ENCODE peak calls at places on chromosome X, in nine cellular contexts. P is stimulated activated naive CD4-positive, alpha-beta T cell; J is progenitor cell of endocrine pancreas; T is MV-4-11; L is germinal center; Y is AG09319; X is fibroblast of the conjunctiva; O is NCI-H2171 treated with DMSO at 0.1 percent for 48 hours; S is activated T-cell treated with anti-CD3 and anti-CD28 coated beads for 48 hours. I is an unnamed sample.

GRCh38 chrX:119753001-119753400 is 5.4 kb upstream of the SOWAHD start:
- DNase-seq in T (no peak), P (no peak), Y (no peak), S (no peak), O (no peak), L (no peak), X (no peak), J (no peak), I (no peak)

GRCh38 chrX:56882581-56882980 is 112.8 kb downstream of the SPIN3 start:
- DNase-seq in J (no peak), T (no peak), S (no peak), X (no peak), P (no peak), L (no peak), O (no peak), Y (no peak), I (no peak)

GRCh38 chrX:44974462-44974861 is 101.5 kb downstream of the KDM6A start:
- DNase-seq in X (no peak), J (no peak), P (no peak), S (no peak), T (no peak), Y (no peak), O (no peak), L (no peak), I (peak)

GRCh38 chrX:52078133-52078532 is 9.2 kb upstream of the MAGED4B start:
- DNase-seq in O (no peak), Y (no peak), J (no peak), S (no peak), X (no peak), P (no peak), L (no peak), T (peak), I (no peak)

GRCh38 chrX:122579521-122579920 is 604.6 kb upstream of the GRIA3 start:
- DNase-seq in P (no peak), T (no peak), X (no peak), J (no peak), S (no peak), L (no peak), O (no peak), Y (no peak), I (no peak)

GRCh38 chrX:43328358-43328946 is 327.6 kb upstream of the MAOA start:
- DNase-seq in O (no peak), Y (no peak), T (no peak), S (no peak), L (no peak), X (no peak), J (no peak), P (no peak), I (peak)

GRCh38 chrX:8036914-8037313 is 109.7 kb upstream of the PNPLA4 start:
- DNase-seq in L (no peak), J (no peak), T (no peak), O (no peak), S (no peak), P (no peak), X (no peak), Y (no peak), I (no peak)

GRCh38 chrX:68903111-68903510 is 74.3 kb downstream of the EFNB1 start:
- DNase-seq in P (no peak), J (no peak), L (no peak), Y (no peak), S (no peak), O (no peak), T (peak), X (no peak), I (no peak)

GRCh38 chrX:2521092-2521926 is 20.5 kb upstream of the DHRSX start:
- DNase-seq in S (no peak), L (peak), X (no peak), O (no peak), J (no peak), T (no peak), P (no peak), Y (no peak), I (no peak)

GRCh38 chrX:123648028-123648810 is 84.6 kb downstream of the THOC2 start:
- DNase-seq in P (no peak), T (no peak), J (peak), L (no peak), O (peak), S (no peak), Y (peak), X (peak), I (peak)

GRCh38 chrX:20116575-20117240 is at the start of gene MAP7D2:
- DNase-seq in S (no peak), J (no peak), P (no peak), X (no peak), O (no peak), T (no peak), L (no peak), Y (no peak), I (no peak)

GRCh38 chrX:73821921-73822559 is 259.0 kb downstream of the CHIC1 start:
- DNase-seq in J (no peak), T (no peak), S (no peak), O (no peak), L (no peak), Y (no peak), X (no peak), P (no peak), I (no peak)

GRCh38 chrX:46673596-46673995 is 85.3 kb downstream of the SLC9A7 start:
- DNase-seq in O (no peak), X (no peak), T (no peak), S (no peak), J (no peak), L (no peak), Y (no peak), P (no peak), I (no peak)

GRCh38 chrX:40154229-40154852 is 56.6 kb upstream of the BCOR start:
- DNase-seq in X (no peak), Y (no peak), L (no peak), T (peak), J (no peak), S (no peak), P (no peak), O (peak), I (no peak)

GRCh38 chrX:71636438-71637252 is 18.3 kb upstream of the CXCR3 start:
- DNase-seq in O (peak), P (no peak), S (no peak), X (no peak), J (no peak), T (no peak), L (peak), Y (no peak), I (no peak)

GRCh38 chrX:24464836-24465523 is at the start of gene PDK3:
- DNase-seq in X (peak), T (peak), O (peak), L (peak), Y (peak), S (peak), J (peak), P (peak), I (peak)

GRCh38 chrX:35890699-35891098 is 28.8 kb upstream of the CFAP47 start:
- DNase-seq in L (no peak), Y (no peak), O (peak), X (peak), S (peak), T (peak), J (no peak), P (no peak), I (peak)

GRCh38 chrX:12496343-12496742 is 294.9 kb upstream of the PRPS2 start:
- DNase-seq in X (no peak), S (no peak), L (no peak), O (no peak), P (no peak), J (no peak), T (no peak), Y (no peak), I (no peak)

GRCh38 chrX:153554519-153555167 is 37.2 kb downstream of the ATP2B3 start:
- DNase-seq in X (peak), P (peak), L (peak), J (peak), T (peak), O (peak), Y (peak), S (peak), I (peak)

GRCh38 chrX:53039239-53039638 is 9.3 kb upstream of the GPR173 start:
- DNase-seq in X (no peak), L (no peak), Y (no peak), J (no peak), O (no peak), T (no peak), P (no peak), S (no peak), I (no peak)

GRCh38 chrX:2677764-2678163 is 13.3 kb upstream of the CD99 start:
- DNase-seq in J (no peak), Y (peak), X (peak), O (no peak), T (no peak), L (no peak), S (no peak), P (no peak), I (no peak)

GRCh38 chrX:22206781-22207180 is 65.9 kb upstream of the CBLL2 start:
- DNase-seq in Y (no peak), S (no peak), X (no peak), O (no peak), T (no peak), J (no peak), P (no peak), L (no peak), I (no peak)

GRCh38 chrX:47247206-47247998 is 14.6 kb downstream of the USP11 start:
- DNase-seq in J (no peak), L (no peak), O (no peak), Y (no peak), S (peak), P (no peak), X (no peak), T (no peak), I (no peak)

GRCh38 chrX:2188316-2188715 is 312.5 kb downstream of the DHRSX start:
- DNase-seq in S (no peak), L (no peak), O (no peak), X (no peak), J (no peak), Y (no peak), T (no peak), P (no peak), I (no peak)

GRCh38 chrX:148991502-148991901 is 491.1 kb downstream of the AFF2 start:
- DNase-seq in X (no peak), S (no peak), Y (no peak), L (no peak), J (no peak), T (no peak), O (no peak), P (no peak), I (no peak)

GRCh38 chrX:150366951-150367545 is 3.9 kb downstream of the MAMLD1 start:
- DNase-seq in L (no peak), T (no peak), Y (no peak), S (no peak), X (no peak), J (no peak), P (no peak), O (no peak), I (no peak)

GRCh38 chrX:9147631-9148189 is 113.8 kb upstream of the FAM9B start:
- DNase-seq in S (no peak), T (no peak), L (no peak), J (no peak), Y (no peak), O (no peak), X (no peak), P (no peak), I (no peak)

GRCh38 chrX:56813318-56813837 is 84.3 kb downstream of the NBDY start:
- DNase-seq in Y (peak), J (no peak), P (peak), O (no peak), T (peak), S (peak), X (no peak), L (no peak), I (no peak)

GRCh38 chrX:72644946-72645345 is 69.2 kb downstream of the PHKA1 start:
- DNase-seq in Y (no peak), O (no peak), T (peak), L (no peak), J (no peak), S (no peak), X (no peak), P (no peak), I (no peak)

GRCh38 chrX:43679778-43680177 is 23.7 kb downstream of the MAOA start:
- DNase-seq in Y (no peak), O (no peak), X (peak), P (no peak), T (no peak), J (no peak), S (no peak), L (no peak), I (no peak)

GRCh38 chrX:50812995-50813842 is 775 bp downstream of the SHROOM4 start:
- DNase-seq in S (no peak), L (no peak), P (no peak), J (peak), O (no peak), Y (no peak), X (no peak), T (no peak), I (peak)

GRCh38 chrX:154017766-154018517 is 1.8 kb downstream of the IRAK1 start:
- DNase-seq in P (no peak), T (no peak), O (no peak), J (no peak), S (no peak), Y (no peak), X (no peak), L (no peak), I (no peak)

I was measured in small intestine.